ENCODE peak calls at places on chromosomes 13 and 19, in seven cellular contexts. I is cardiac muscle cell; N is CD8-positive, alpha-beta memory T cell; A is body of pancreas; O is heart right ventricle; H is heart left ventricle; Z is endodermal cell. R is an unnamed sample.

GRCh38 chr13:34179481-34179880 is 361.5 kb downstream of the RFC3 start:
- DNase-seq in I (peak; percentile 9), N (no peak), A (no peak), O (no peak), H (no peak), Z (peak; percentile 67), R (no peak)

GRCh38 chr13:32731576-32731975 is 145.3 kb downstream of the PDS5B start:
- DNase-seq in I (no peak), N (no peak), A (no peak), O (no peak), H (no peak), Z (no peak), R (no peak)

GRCh38 chr13:59776924-59777690 is 386.6 kb downstream of the DIAPH3 start:
- DNase-seq in I (no peak), N (no peak), A (no peak), O (no peak), H (no peak), Z (no peak), R (no peak)

GRCh38 chr13:26052136-26052736 is 420 bp upstream of the SHISA2 start:
- DNase-seq in I (no peak), N (no peak), A (no peak), O (no peak), H (no peak), Z (no peak), R (peak; percentile 12)

GRCh38 chr13:86486582-86486981 is 687.4 kb upstream of the SLITRK6 start:
- DNase-seq in I (no peak), N (no peak), A (no peak), O (no peak), H (no peak), Z (no peak), R (no peak)

GRCh38 chr19:39590265-39590664 is 12.1 kb upstream of the LGALS13 start:
- DNase-seq in I (peak; percentile 58), N (no peak), A (no peak), O (no peak), H (no peak), Z (peak; percentile 81), R (no peak)

GRCh38 chr19:34963531-34964406 is at the start of gene ZNF792:
- DNase-seq in I (peak; percentile 88), N (peak; percentile 38), A (peak; percentile 60), O (peak; percentile 64), H (peak; percentile 74), Z (peak; percentile 91), R (peak; percentile 20)

GRCh38 chr13:67238277-67238859 is 8.2 kb upstream of the PCDH9 start:
- DNase-seq in I (peak; percentile 26), N (peak; percentile 23), A (no peak), O (no peak), H (no peak), Z (no peak), R (peak; percentile 42)

GRCh38 chr13:108026671-108027410 is 188.5 kb downstream of the LIG4 start:
- DNase-seq in I (no peak), N (no peak), A (no peak), O (no peak), H (no peak), Z (no peak), R (no peak)

GRCh38 chr19:15166700-15167099 is 34.1 kb downstream of the NOTCH3 start:
- DNase-seq in I (no peak), N (no peak), A (no peak), O (no peak), H (no peak), Z (no peak), R (no peak)

GRCh38 chr13:54511356-54511755 is 1482.7 kb downstream of the OLFM4 start:
- DNase-seq in I (no peak), N (no peak), A (no peak), O (no peak), H (no peak), Z (no peak), R (no peak)

GRCh38 chr13:62598708-62599107 is 1183.1 kb upstream of the PCDH20 start:
- DNase-seq in I (peak; percentile 65), N (no peak), A (no peak), O (no peak), H (no peak), Z (peak; percentile 45), R (no peak)

DNA sequence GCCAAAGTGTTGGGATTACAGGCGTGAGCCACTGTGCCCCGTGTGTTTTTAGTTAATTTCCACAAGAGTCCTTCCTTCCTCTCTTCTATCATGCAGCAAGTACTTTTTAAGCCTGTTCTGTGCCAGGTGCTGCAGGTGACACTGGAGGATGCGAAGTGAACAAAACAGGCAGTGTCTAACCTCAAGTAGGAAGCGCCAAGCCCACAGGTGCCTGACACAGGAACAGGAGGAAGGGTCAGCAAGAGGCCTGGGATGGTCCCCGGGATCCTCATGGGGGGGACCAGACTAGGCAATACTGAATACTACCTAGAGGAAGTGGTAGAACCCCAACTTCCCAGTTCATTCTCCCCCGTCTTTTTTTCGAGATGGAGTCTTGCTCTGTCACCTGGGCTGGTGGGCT is 1.8 kb upstream of the CALR start:
- DNase-seq in I (no peak), N (no peak), A (no peak), O (no peak), H (no peak), Z (peak; percentile 53), R (no peak)
- H3K4me1 ChIP-seq in I (peaks cover 12% of the 10 kb centered on the region), N (peaks cover 59% of the 10 kb centered on the region), A (peaks cover 50% of the 10 kb centered on the region), O (peaks cover 31% of the 10 kb centered on the region), H (peaks cover 13% of the 10 kb centered on the region), Z (peaks cover 12% of the 10 kb centered on the region), R (peaks cover 50% of the 10 kb centered on the region)

GRCh38 chr19:18793144-18794028 is 2.3 kb upstream of the COMP start:
- DNase-seq in I (no peak), N (no peak), A (no peak), O (no peak), H (no peak), Z (peak; percentile 52), R (no peak)
- H3K27me3 ChIP-seq in I (peaks cover 99% of the 10 kb centered on the region), N (peaks cover 32% of the 10 kb centered on the region), A (peaks cover 29% of the 10 kb centered on the region), O (peaks cover 71% of the 10 kb centered on the region), H (peaks cover 53% of the 10 kb centered on the region), Z (peaks cover 100% of the 10 kb centered on the region), R (peaks cover 25% of the 10 kb centered on the region)

GRCh38 chr19:49850221-49850486 is 805 bp upstream of the PTOV1 start:
- DNase-seq in I (no peak), N (no peak), A (no peak), O (no peak), H (no peak), Z (no peak), R (no peak)
- H3K27ac ChIP-seq in I (peak overlapping the region; percentile 97), N (peak overlapping the region; percentile 95), A (peak overlapping the region; percentile 99), O (peak overlapping the region; percentile 96), H (peak overlapping the region; percentile 100), Z (no peak overlapping the region), R (peak overlapping the region; percentile 99)

GRCh38 chr13:61391426-61391825 is 24.2 kb downstream of the PCDH20 start:
- DNase-seq in I (no peak), N (no peak), A (no peak), O (no peak), H (no peak), Z (no peak), R (no peak)
- H3K4me1 ChIP-seq in I (no peaks in the 10 kb centered on the region), N (no peaks in the 10 kb centered on the region), A (no peaks in the 10 kb centered on the region), O (no peaks in the 10 kb centered on the region), H (no peaks in the 10 kb centered on the region), Z (no peaks in the 10 kb centered on the region), R (no peaks in the 10 kb centered on the region)

GRCh38 chr13:112067871-112068305 is 939 bp downstream of the SOX1 start:
- DNase-seq in I (peak; percentile 34), N (no peak), A (no peak), O (no peak), H (no peak), Z (peak; percentile 82), R (no peak)
- H3K27me3 ChIP-seq in I (peaks cover 100% of the 10 kb centered on the region), N (peaks cover 31% of the 10 kb centered on the region), A (peaks cover 30% of the 10 kb centered on the region), O (peaks cover 80% of the 10 kb centered on the region), H (peaks cover 90% of the 10 kb centered on the region), Z (peaks cover 93% of the 10 kb centered on the region), R (peaks cover 26% of the 10 kb centered on the region)

DNA sequence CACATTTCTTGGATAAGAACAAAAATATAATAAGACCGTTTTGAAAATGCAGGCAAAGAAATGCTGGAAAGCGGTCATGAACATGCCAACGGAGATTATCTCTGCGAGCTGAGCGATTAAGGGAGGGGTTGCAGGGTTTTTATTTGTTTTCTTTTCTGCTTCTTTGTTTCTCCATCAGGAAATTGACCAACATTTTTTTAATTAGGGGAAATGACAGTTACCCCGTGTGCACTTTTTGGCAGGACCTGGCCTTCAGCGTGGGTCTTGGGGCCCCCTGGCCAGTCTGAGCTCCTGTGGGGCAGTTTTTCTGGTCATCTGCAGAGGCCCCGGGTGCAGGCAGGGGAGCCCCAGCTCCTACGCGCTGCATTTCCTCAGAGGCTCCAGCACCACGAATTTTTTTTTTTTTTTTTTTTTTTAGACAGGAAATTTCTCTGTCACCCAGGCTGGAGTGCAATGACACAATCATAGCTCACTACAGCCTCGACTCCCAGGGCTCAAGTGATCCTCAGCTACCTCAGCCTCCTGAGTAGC is 31.3 kb upstream of the HOMER3 start:
- DNase-seq in I (no peak), N (no peak), A (peak; percentile 16), O (no peak), H (no peak), Z (no peak), R (no peak)
- H3K27ac ChIP-seq in I (no peak overlapping the region), N (no peak overlapping the region), A (peak overlapping the region; percentile 58), O (peak overlapping the region; percentile 52), H (no peak overlapping the region), Z (no peak overlapping the region), R (no peak overlapping the region)

DNA sequence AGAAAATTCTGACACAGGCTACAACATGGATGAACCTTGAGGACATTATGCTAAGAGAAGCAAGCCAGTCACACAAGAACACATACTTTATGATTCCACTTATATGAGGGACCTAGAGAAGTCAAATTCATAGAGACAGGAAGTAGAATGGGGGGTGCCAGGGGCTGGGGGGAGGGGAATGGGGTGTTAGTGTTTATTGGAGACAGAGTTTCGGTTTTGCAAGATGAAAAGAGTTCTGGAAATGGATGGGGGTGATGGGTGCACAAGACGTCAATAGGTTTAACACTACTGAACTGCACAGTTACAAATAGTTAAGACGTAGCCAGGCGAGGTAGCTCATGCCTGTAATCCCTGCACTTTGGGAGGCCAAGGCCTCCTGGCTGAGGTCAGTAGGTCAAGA is 3.5 kb upstream of the ZNF787 start:
- DNase-seq in I (no peak), N (peak; percentile 38), A (no peak), O (no peak), H (no peak), Z (no peak), R (peak; percentile 64)
- H3K4me1 ChIP-seq in I (peaks cover 11% of the 10 kb centered on the region), N (peaks cover 29% of the 10 kb centered on the region), A (peaks cover 34% of the 10 kb centered on the region), O (peaks cover 4% of the 10 kb centered on the region), H (peaks cover 3% of the 10 kb centered on the region), Z (peaks cover under 1% of the 10 kb centered on the region), R (peaks cover 34% of the 10 kb centered on the region)

GRCh38 chr13:96284971-96285370 is 195.1 kb downstream of the HS6ST3 start:
- DNase-seq in I (no peak), N (no peak), A (no peak), O (no peak), H (no peak), Z (no peak), R (no peak)
- H3K27me3 ChIP-seq in I (no peaks in the 10 kb centered on the region), N (no peaks in the 10 kb centered on the region), A (no peaks in the 10 kb centered on the region), O (no peaks in the 10 kb centered on the region), H (no peaks in the 10 kb centered on the region), Z (no peaks in the 10 kb centered on the region), R (no peaks in the 10 kb centered on the region)